ENCODE peak calls at places on chromosome 1, in nine cellular contexts. One of them, this sample, is unnamed.

GRCh38 chr1:12603224-12603623 is 14.8 kb downstream of the DHRS3 start:
- DNase-seq in heart left ventricle: no peak
- DNase-seq in Caco-2: no peak
- DNase-seq in cardiac fibroblast: no peak
- DNase-seq in AG09309: no peak
- DNase-seq in H1: no peak
- DNase-seq in HL-60: no peak
- DNase-seq in tibial nerve: no peak
- DNase-seq in lower lobe of right lung: no peak
- DNase-seq in this sample: peak

GRCh38 chr1:192810253-192810880 is 1.5 kb downstream of the RGS2 start:
- DNase-seq in heart left ventricle: peak
- DNase-seq in Caco-2: no peak
- DNase-seq in cardiac fibroblast: peak
- DNase-seq in AG09309: no peak
- DNase-seq in H1: no peak
- DNase-seq in HL-60: peak
- DNase-seq in tibial nerve: no peak
- DNase-seq in lower lobe of right lung: no peak
- DNase-seq in this sample: no peak

GRCh38 chr1:100325415-100326324 is 26.6 kb upstream of the CDC14A start:
- DNase-seq in heart left ventricle: no peak
- DNase-seq in Caco-2: no peak
- DNase-seq in cardiac fibroblast: no peak
- DNase-seq in AG09309: no peak
- DNase-seq in H1: no peak
- DNase-seq in HL-60: no peak
- DNase-seq in tibial nerve: no peak
- DNase-seq in lower lobe of right lung: no peak
- DNase-seq in this sample: no peak

GRCh38 chr1:226633541-226634155 is 85.1 kb downstream of the STUM start:
- DNase-seq in heart left ventricle: peak
- DNase-seq in Caco-2: no peak
- DNase-seq in cardiac fibroblast: no peak
- DNase-seq in AG09309: no peak
- DNase-seq in H1: no peak
- DNase-seq in HL-60: no peak
- DNase-seq in tibial nerve: no peak
- DNase-seq in lower lobe of right lung: peak
- DNase-seq in this sample: no peak

GRCh38 chr1:91099746-91100621 is 78.1 kb upstream of the ZNF644 start:
- DNase-seq in heart left ventricle: no peak
- DNase-seq in Caco-2: no peak
- DNase-seq in cardiac fibroblast: no peak
- DNase-seq in AG09309: no peak
- DNase-seq in H1: no peak
- DNase-seq in HL-60: no peak
- DNase-seq in tibial nerve: no peak
- DNase-seq in lower lobe of right lung: no peak
- DNase-seq in this sample: no peak

GRCh38 chr1:154306151-154306550 is 14.7 kb upstream of the AQP10 start:
- DNase-seq in heart left ventricle: no peak
- DNase-seq in Caco-2: no peak
- DNase-seq in cardiac fibroblast: peak
- DNase-seq in AG09309: no peak
- DNase-seq in H1: no peak
- DNase-seq in HL-60: no peak
- DNase-seq in tibial nerve: no peak
- DNase-seq in lower lobe of right lung: no peak
- DNase-seq in this sample: peak

GRCh38 chr1:211381481-211382181 is 55.0 kb downstream of the TRAF5 start:
- DNase-seq in heart left ventricle: no peak
- DNase-seq in Caco-2: no peak
- DNase-seq in cardiac fibroblast: no peak
- DNase-seq in AG09309: no peak
- DNase-seq in H1: no peak
- DNase-seq in HL-60: no peak
- DNase-seq in tibial nerve: no peak
- DNase-seq in lower lobe of right lung: no peak
- DNase-seq in this sample: no peak

GRCh38 chr1:245678866-245679411 is 524.2 kb downstream of the KIF26B start:
- DNase-seq in heart left ventricle: no peak
- DNase-seq in Caco-2: no peak
- DNase-seq in cardiac fibroblast: no peak
- DNase-seq in AG09309: no peak
- DNase-seq in H1: no peak
- DNase-seq in HL-60: no peak
- DNase-seq in tibial nerve: no peak
- DNase-seq in lower lobe of right lung: no peak
- DNase-seq in this sample: no peak

GRCh38 chr1:166395729-166396128 is 228.9 kb upstream of the FAM78B start:
- DNase-seq in heart left ventricle: no peak
- DNase-seq in Caco-2: no peak
- DNase-seq in cardiac fibroblast: no peak
- DNase-seq in AG09309: no peak
- DNase-seq in H1: no peak
- DNase-seq in HL-60: no peak
- DNase-seq in tibial nerve: no peak
- DNase-seq in lower lobe of right lung: no peak
- DNase-seq in this sample: no peak

GRCh38 chr1:230749635-230750034 is 2.4 kb downstream of the CAPN9 start:
- DNase-seq in heart left ventricle: no peak
- DNase-seq in Caco-2: no peak
- DNase-seq in cardiac fibroblast: no peak
- DNase-seq in AG09309: no peak
- DNase-seq in H1: no peak
- DNase-seq in HL-60: no peak
- DNase-seq in tibial nerve: no peak
- DNase-seq in lower lobe of right lung: no peak
- DNase-seq in this sample: no peak

DNA sequence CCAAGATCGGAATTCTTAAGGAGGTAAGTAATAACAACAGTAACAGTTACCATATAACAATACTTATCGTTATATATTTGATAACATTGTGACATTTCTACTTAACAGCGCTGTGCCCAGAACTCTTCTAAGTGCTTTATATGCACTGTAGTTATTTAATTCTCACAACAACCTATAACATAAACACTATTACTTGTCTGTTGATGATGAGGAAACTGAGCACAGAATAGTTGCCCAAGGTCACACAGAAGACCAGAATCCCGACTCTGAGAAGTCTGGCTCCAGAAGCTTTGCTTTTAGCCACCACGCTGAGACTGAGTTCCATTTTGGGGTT is 2.4 kb upstream of the ANXA9 start:
- DNase-seq in heart left ventricle: no peak
- DNase-seq in Caco-2: no peak
- DNase-seq in cardiac fibroblast: no peak
- DNase-seq in AG09309: no peak
- DNase-seq in H1: no peak
- DNase-seq in HL-60: no peak
- DNase-seq in tibial nerve: no peak
- DNase-seq in lower lobe of right lung: no peak
- DNase-seq in this sample: no peak
- TF ChIP-seq CTCF in heart left ventricle: peak
- TF ChIP-seq CTCF in Caco-2: no peak
- TF ChIP-seq CTCF in cardiac fibroblast: no peak
- TF ChIP-seq CTCF in AG09309: no peak
- TF ChIP-seq CTCF in H1: no peak
- TF ChIP-seq CTCF in HL-60: no peak
- TF ChIP-seq CTCF in tibial nerve: no peak
- TF ChIP-seq CTCF in lower lobe of right lung: peak
- TF ChIP-seq CTCF in this sample: no peak

GRCh38 chr1:61953076-61953789 is 211.0 kb downstream of the PATJ start:
- DNase-seq in heart left ventricle: no peak
- DNase-seq in Caco-2: no peak
- DNase-seq in cardiac fibroblast: no peak
- DNase-seq in AG09309: peak
- DNase-seq in H1: no peak
- DNase-seq in HL-60: no peak
- DNase-seq in tibial nerve: no peak
- DNase-seq in lower lobe of right lung: no peak
- DNase-seq in this sample: no peak

GRCh38 chr1:61953790-61954150 is 211.5 kb downstream of the PATJ start:
- DNase-seq in heart left ventricle: no peak
- DNase-seq in Caco-2: no peak
- DNase-seq in cardiac fibroblast: no peak
- DNase-seq in AG09309: no peak
- DNase-seq in H1: no peak
- DNase-seq in HL-60: no peak
- DNase-seq in tibial nerve: no peak
- DNase-seq in lower lobe of right lung: no peak
- DNase-seq in this sample: no peak

GRCh38 chr1:61950418-61950817 is 208.1 kb downstream of the PATJ start:
- DNase-seq in heart left ventricle: no peak
- DNase-seq in Caco-2: no peak
- DNase-seq in cardiac fibroblast: peak
- DNase-seq in AG09309: no peak
- DNase-seq in H1: no peak
- DNase-seq in HL-60: no peak
- DNase-seq in tibial nerve: no peak
- DNase-seq in lower lobe of right lung: no peak
- DNase-seq in this sample: no peak

GRCh38 chr1:61951731-61952585 is 209.7 kb downstream of the PATJ start:
- DNase-seq in heart left ventricle: peak
- DNase-seq in Caco-2: no peak
- DNase-seq in cardiac fibroblast: no peak
- DNase-seq in AG09309: peak
- DNase-seq in H1: no peak
- DNase-seq in HL-60: no peak
- DNase-seq in tibial nerve: no peak
- DNase-seq in lower lobe of right lung: no peak
- DNase-seq in this sample: no peak

DNA sequence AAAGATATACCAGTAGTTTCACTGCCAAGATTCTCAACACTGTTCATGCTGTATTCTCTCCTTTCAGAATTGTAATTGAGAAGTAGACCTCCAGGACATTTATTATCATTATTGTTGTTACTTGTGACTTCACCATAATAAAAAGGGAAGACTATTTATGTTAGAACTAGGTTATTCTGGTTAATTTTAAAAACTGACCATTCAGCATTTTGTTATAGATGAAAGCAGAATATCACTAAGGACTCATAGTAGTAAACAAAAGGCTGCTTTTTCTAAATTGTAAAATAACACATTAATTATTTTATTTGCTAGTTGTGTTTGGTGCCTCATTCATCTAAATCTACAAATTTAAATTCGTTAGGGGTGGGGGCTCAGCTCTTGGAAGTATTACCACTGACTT is 210.4 kb downstream of the PATJ start:
- DNase-seq in heart left ventricle: no peak
- DNase-seq in Caco-2: no peak
- DNase-seq in cardiac fibroblast: no peak
- DNase-seq in AG09309: no peak
- DNase-seq in H1: no peak
- DNase-seq in HL-60: no peak
- DNase-seq in tibial nerve: no peak
- DNase-seq in lower lobe of right lung: no peak
- DNase-seq in this sample: no peak
- H3K4me3 ChIP-seq in heart left ventricle: peak
- H3K4me3 ChIP-seq in Caco-2: no peak
- H3K4me3 ChIP-seq in cardiac fibroblast: no peak
- H3K4me3 ChIP-seq in AG09309: no peak
- H3K4me3 ChIP-seq in H1: peak
- H3K4me3 ChIP-seq in HL-60: no peak
- H3K4me3 ChIP-seq in tibial nerve: no peak
- H3K4me3 ChIP-seq in lower lobe of right lung: no peak
- H3K4me3 ChIP-seq in this sample: no peak

DNA sequence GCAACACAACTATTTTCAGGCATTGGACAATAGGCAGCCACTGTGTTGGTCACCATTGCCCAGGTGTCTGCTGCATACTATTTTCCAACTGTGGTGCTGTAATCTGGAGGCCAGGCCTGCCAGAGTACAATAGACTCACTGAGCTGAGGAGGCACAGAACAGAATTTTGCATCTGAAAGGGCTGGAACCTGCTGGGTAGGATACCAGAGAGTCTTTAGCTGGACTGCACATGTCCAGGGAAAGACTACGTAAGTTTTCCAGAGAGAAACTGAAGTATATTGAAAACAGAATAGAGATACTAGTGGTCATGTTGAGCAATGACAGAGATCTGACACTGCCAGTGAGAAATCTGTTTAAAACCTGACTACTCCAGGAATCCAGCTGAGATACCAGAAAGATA is 200.8 kb downstream of the RASAL2 start:
- DNase-seq in heart left ventricle: no peak
- DNase-seq in Caco-2: peak
- DNase-seq in cardiac fibroblast: no peak
- DNase-seq in AG09309: no peak
- DNase-seq in H1: no peak
- DNase-seq in HL-60: no peak
- DNase-seq in tibial nerve: no peak
- DNase-seq in lower lobe of right lung: no peak
- DNase-seq in this sample: peak
- TF ChIP-seq CTCF in heart left ventricle: peak
- TF ChIP-seq CTCF in Caco-2: peak
- TF ChIP-seq CTCF in cardiac fibroblast: no peak
- TF ChIP-seq CTCF in AG09309: peak
- TF ChIP-seq CTCF in H1: no peak
- TF ChIP-seq CTCF in HL-60: no peak
- TF ChIP-seq CTCF in tibial nerve: no peak
- TF ChIP-seq CTCF in lower lobe of right lung: no peak
- TF ChIP-seq CTCF in this sample: no peak

DNA sequence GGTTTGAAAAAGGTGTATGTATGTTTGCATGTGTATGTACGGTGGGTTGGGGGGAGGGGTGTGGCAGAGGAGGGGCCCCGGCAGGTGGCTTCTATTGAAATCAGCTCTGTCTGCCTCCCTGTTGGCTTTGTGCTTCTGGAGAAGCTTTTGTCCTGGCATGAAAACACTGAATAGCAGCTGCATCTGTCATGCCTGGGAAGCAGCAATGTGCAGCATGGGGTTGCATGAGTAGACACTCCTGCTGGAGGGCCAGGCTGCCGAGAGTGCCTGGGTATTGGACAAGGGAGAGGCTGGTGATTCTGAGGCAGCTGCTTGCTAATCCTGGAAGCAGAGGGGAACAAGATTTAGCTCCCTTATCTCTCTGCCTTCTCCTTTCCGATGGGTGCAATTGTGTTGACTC is 20.5 kb downstream of the MAPKAPK2 start:
- DNase-seq in heart left ventricle: no peak
- DNase-seq in Caco-2: no peak
- DNase-seq in cardiac fibroblast: peak
- DNase-seq in AG09309: peak
- DNase-seq in H1: no peak
- DNase-seq in HL-60: no peak
- DNase-seq in tibial nerve: no peak
- DNase-seq in lower lobe of right lung: no peak
- DNase-seq in this sample: peak
- H3K4me3 ChIP-seq in heart left ventricle: no peak
- H3K4me3 ChIP-seq in Caco-2: no peak
- H3K4me3 ChIP-seq in cardiac fibroblast: no peak
- H3K4me3 ChIP-seq in AG09309: no peak
- H3K4me3 ChIP-seq in H1: peak
- H3K4me3 ChIP-seq in HL-60: no peak
- H3K4me3 ChIP-seq in tibial nerve: no peak
- H3K4me3 ChIP-seq in lower lobe of right lung: no peak
- H3K4me3 ChIP-seq in this sample: no peak

DNA sequence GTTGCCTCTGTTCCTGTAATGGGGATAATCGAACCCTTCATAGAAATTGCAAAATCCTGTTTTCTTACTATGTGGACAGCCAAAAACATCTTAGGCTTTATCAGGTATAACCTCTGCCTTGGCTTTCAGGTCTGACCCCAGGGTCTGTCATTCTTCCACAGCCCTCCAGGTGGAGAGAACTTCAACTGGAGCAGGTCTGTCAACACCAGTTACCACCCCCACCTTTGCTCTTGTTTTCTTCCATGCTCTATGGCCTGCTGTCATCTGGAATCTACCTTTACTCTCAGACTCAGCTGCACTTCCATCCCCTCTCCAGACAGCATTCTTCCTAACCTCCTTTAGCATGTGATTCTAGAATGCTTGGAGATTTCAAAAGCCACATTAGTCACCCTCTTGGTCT is 10.4 kb upstream of the GJA9 start:
- DNase-seq in heart left ventricle: no peak
- DNase-seq in Caco-2: peak
- DNase-seq in cardiac fibroblast: no peak
- DNase-seq in AG09309: no peak
- DNase-seq in H1: peak
- DNase-seq in HL-60: no peak
- DNase-seq in tibial nerve: no peak
- DNase-seq in lower lobe of right lung: no peak
- DNase-seq in this sample: no peak
- TF ChIP-seq CTCF in heart left ventricle: no peak
- TF ChIP-seq CTCF in Caco-2: no peak
- TF ChIP-seq CTCF in cardiac fibroblast: no peak
- TF ChIP-seq CTCF in AG09309: no peak
- TF ChIP-seq CTCF in H1: peak
- TF ChIP-seq CTCF in HL-60: no peak
- TF ChIP-seq CTCF in tibial nerve: no peak
- TF ChIP-seq CTCF in lower lobe of right lung: no peak
- TF ChIP-seq CTCF in this sample: no peak